ENCODE peak calls at places on chromosomes 11 and 22, in five cellular contexts. J is IMR-90, N is Peyer's patch, M is endodermal cell, Q is uterus. C is an unnamed sample.

GRCh38 chr11:112795142-112795815 is 165.9 kb upstream of the NCAM1 start:
- DNase-seq in N (no peak), J (peak; percentile 31), M (peak; percentile 86), Q (peak; percentile 53), C (no peak)

GRCh38 chr22:20532256-20532993 is 25.0 kb downstream of the MED15 start:
- DNase-seq in M (no peak), Q (no peak), N (no peak), J (no peak), C (no peak)

GRCh38 chr11:9577551-9577950 is 4.1 kb downstream of the WEE1 start:
- DNase-seq in N (no peak), J (peak; percentile 58), Q (no peak), M (no peak), C (peak; percentile 57)

GRCh38 chr22:30344447-30345200 is 12.1 kb downstream of the SF3A1 start:
- DNase-seq in Q (no peak), M (no peak), J (no peak), N (no peak), C (no peak)

GRCh38 chr11:106466441-106467190 is 389.2 kb downstream of the AASDHPPT start:
- DNase-seq in N (no peak), J (peak; percentile 94), M (no peak), Q (no peak), C (no peak)

GRCh38 chr11:20973959-20974358 is 304.6 kb downstream of the NELL1 start:
- DNase-seq in M (peak; percentile 74), J (no peak), Q (no peak), N (no peak), C (no peak)

GRCh38 chr22:23402275-23403151 is 177.6 kb downstream of the IGLL1 start:
- DNase-seq in M (peak; percentile 93), Q (no peak), J (peak; percentile 19), N (peak; percentile 70), C (no peak)

GRCh38 chr11:8867856-8868705 is 42.9 kb upstream of the AKIP1 start:
- DNase-seq in M (no peak), Q (no peak), N (no peak), J (peak; percentile 63), C (peak; percentile 51)

GRCh38 chr11:118892515-118892914 is 8.8 kb downstream of the CXCR5 start:
- DNase-seq in N (peak; percentile 91), M (no peak), Q (no peak), J (no peak), C (no peak)

GRCh38 chr22:50016988-50017700 is 4.6 kb upstream of the IL17REL start:
- DNase-seq in J (no peak), M (peak; percentile 39), N (peak; percentile 40), Q (peak; percentile 12), C (no peak)

GRCh38 chr11:79329561-79329960 is 111.3 kb downstream of the TENM4 start:
- DNase-seq in Q (no peak), J (no peak), N (no peak), M (no peak), C (no peak)

GRCh38 chr11:66230171-66230570 is 38.3 kb upstream of the RAB1B start:
- DNase-seq in M (no peak), N (no peak), J (no peak), Q (no peak), C (no peak)

GRCh38 chr11:116170526-116171120 is 602.2 kb downstream of the BUD13 start:
- DNase-seq in M (peak; percentile 70), N (no peak), Q (no peak), J (no peak), C (no peak)

GRCh38 chr11:72225411-72225951 is 914 bp downstream of the INPPL1 start:
- DNase-seq in M (peak; percentile 62), Q (no peak), N (peak; percentile 35), J (no peak), C (peak; percentile 17)

GRCh38 chr11:75966546-75967287 is 151.7 kb downstream of the UVRAG start:
- DNase-seq in N (no peak), M (no peak), J (peak; percentile 84), Q (no peak), C (no peak)

GRCh38 chr11:8098879-8099278 is 17.9 kb downstream of the TUB start:
- DNase-seq in Q (no peak), N (no peak), M (peak; percentile 47), J (peak; percentile 33), C (no peak)

GRCh38 chr11:108906329-108906728 is 241.5 kb downstream of the DDX10 start:
- DNase-seq in Q (no peak), N (no peak), J (peak; percentile 82), M (no peak), C (no peak)

GRCh38 chr22:31128156-31128555 is 5.4 kb downstream of the INPP5J start:
- DNase-seq in M (no peak), N (no peak), Q (no peak), J (no peak), C (no peak)

GRCh38 chr22:47498969-47499368 is 736.5 kb downstream of the TBC1D22A start:
- DNase-seq in J (no peak), N (no peak), M (no peak), Q (no peak), C (no peak)

GRCh38 chr22:47495102-47495501 is 732.7 kb downstream of the TBC1D22A start:
- DNase-seq in J (no peak), M (no peak), N (no peak), Q (no peak), C (no peak)

DNA sequence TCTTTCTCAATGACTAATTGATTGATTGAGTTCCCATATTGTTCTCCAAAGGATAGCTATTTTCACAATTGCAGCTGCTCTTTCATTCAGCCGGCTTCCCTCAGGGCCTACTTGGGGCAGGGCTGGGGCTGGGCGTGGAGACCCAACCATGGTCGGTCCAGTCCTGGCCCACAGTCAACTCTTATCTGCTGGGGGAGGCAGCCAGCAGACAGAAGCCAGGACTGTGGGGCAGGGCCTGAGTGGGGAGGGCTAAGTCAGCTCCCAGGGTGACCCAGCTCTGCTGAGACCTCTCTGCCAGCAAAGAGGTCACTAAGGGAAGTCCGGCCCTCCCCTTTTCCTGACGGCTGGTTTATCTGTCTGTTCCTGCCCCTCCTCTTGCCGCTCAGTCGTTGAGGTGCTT is 735.2 kb downstream of the TBC1D22A start:
- DNase-seq in M (no peak), Q (no peak), N (no peak), J (no peak), C (no peak)
- H3K9me3 ChIP-seq in M (peaks cover 72% of the 10 kb centered on the region), Q (no peaks in the 10 kb centered on the region), N (no peaks in the 10 kb centered on the region), J (peaks cover 40% of the 10 kb centered on the region), C (peaks cover 4% of the 10 kb centered on the region)

GRCh38 chr11:35321111-35321510 is 98.2 kb downstream of the SLC1A2 start:
- DNase-seq in J (no peak), Q (no peak), M (no peak), N (no peak), C (no peak)
- H3K27ac ChIP-seq in J (no peak overlapping the region), Q (no peak overlapping the region), M (no peak overlapping the region), N (no peak overlapping the region), C (no peak overlapping the region)

GRCh38 chr11:68987211-68987610 is 6.4 kb upstream of the MRGPRD start:
- DNase-seq in Q (no peak), J (no peak), M (no peak), N (no peak), C (no peak)
- H3K4me3 ChIP-seq in Q (no peak overlapping the region), J (no peak overlapping the region), M (no peak overlapping the region), N (no peak overlapping the region), C (no peak overlapping the region)

DNA sequence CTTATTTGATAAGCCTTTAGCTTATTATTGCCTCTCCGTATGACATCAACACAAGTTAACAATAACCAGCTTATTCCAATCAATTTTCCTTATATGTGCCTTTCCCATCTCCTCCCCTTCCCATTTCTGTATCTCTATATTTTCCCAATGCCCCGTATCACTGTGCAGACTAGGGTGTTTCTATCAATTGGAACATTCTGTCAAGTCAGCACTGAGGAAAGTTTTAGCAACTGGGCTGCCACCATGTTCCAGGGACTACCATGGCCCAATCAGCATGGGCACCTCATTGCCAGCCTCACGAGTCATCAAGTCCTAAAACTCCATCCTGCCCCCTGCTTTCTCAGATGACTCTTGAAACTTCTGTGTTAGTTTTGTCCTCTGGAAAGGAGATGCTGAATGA is 973.1 kb upstream of the CNTN5 start:
- DNase-seq in J (no peak), N (no peak), Q (no peak), M (no peak), C (no peak)
- H3K9me3 ChIP-seq in J (no peaks in the 10 kb centered on the region), N (no peaks in the 10 kb centered on the region), Q (no peaks in the 10 kb centered on the region), M (no peaks in the 10 kb centered on the region), C (no peaks in the 10 kb centered on the region)

DNA sequence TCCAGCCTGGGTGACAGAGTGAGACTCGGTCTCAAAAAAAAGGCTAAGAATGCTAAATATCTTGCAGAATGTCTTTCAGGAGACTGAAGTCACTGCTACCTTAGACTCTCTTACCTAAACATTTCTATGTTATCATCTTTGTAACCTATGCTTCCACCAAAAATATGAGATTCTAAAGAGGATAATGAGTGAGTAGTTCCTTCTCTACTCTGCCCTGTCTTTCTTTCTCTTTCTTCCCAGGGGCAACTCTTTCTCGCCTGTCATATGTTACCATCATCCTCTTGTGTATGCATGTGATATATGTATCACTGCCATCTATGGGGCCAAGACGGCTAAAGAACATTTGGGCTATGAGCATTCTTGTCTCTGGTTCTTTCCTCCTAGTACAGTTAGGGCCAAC is 9.0 kb upstream of the RASSF10 start:
- DNase-seq in J (no peak), N (no peak), M (no peak), Q (no peak), C (no peak)
- H3K27ac ChIP-seq in J (no peak overlapping the region), N (no peak overlapping the region), M (no peak overlapping the region), Q (no peak overlapping the region), C (no peak overlapping the region)